ENCODE peak calls at places on chromosomes 13 and 19, in nine cellular contexts. X is Peyer's patch; E is DND-41; J is ascending aorta; F is cardiac muscle cell; R is right cardiac atrium; M is psoas muscle; Z is CD4-positive, CD25-positive, alpha-beta regulatory T cell; Y is pancreas. A is an unnamed sample. For H3K4me1, the result is how much of the 10 kb centered on the place peaks cover.

GRCh38 chr19:35166100-35167063 is 11.8 kb downstream of the FXYD5 start:
- DNase-seq in X (peak), E (no peak), J (no peak), F (no peak), R (no peak), M (no peak), Z (no peak), Y (no peak), A (no peak)

GRCh38 chr19:21947775-21948174 is 63.0 kb downstream of the ZNF208 start:
- DNase-seq in X (no peak), E (peak), J (no peak), F (peak), R (no peak), M (no peak), Z (no peak), Y (no peak), A (no peak)

GRCh38 chr19:4971424-4971793 is 2.5 kb downstream of the KDM4B start:
- DNase-seq in X (peak), E (peak), J (no peak), F (peak), R (no peak), M (no peak), Z (no peak), Y (peak), A (peak)

GRCh38 chr13:49419292-49419691 is 24.6 kb downstream of the CAB39L start:
- DNase-seq in X (no peak), E (no peak), J (no peak), F (no peak), R (no peak), M (no peak), Z (no peak), Y (no peak), A (peak)

GRCh38 chr13:40221460-40222201 is 444.8 kb downstream of the FOXO1 start:
- DNase-seq in X (peak), E (peak), J (no peak), F (peak), R (no peak), M (no peak), Z (peak), Y (no peak), A (no peak)

GRCh38 chr19:39996218-39996810 is 546 bp upstream of the ZNF546 start:
- DNase-seq in X (peak), E (peak), J (no peak), F (peak), R (no peak), M (no peak), Z (peak), Y (no peak), A (no peak)

GRCh38 chr19:2983351-2984195 is 6.2 kb downstream of the TLE6 start:
- DNase-seq in X (peak), E (no peak), J (peak), F (peak), R (peak), M (peak), Z (no peak), Y (peak), A (peak)

GRCh38 chr13:101579291-101579802 is 126.9 kb downstream of the ITGBL1 start:
- DNase-seq in X (no peak), E (no peak), J (no peak), F (peak), R (no peak), M (no peak), Z (no peak), Y (no peak), A (no peak)

GRCh38 chr19:7869910-7870511 is 4.2 kb downstream of the PRR36 start:
- DNase-seq in X (peak), E (peak), J (no peak), F (no peak), R (peak), M (peak), Z (peak), Y (peak), A (peak)

GRCh38 chr19:29837448-29837961 is 25.7 kb downstream of the CCNE1 start:
- DNase-seq in X (no peak), E (no peak), J (no peak), F (no peak), R (no peak), M (no peak), Z (no peak), Y (no peak), A (no peak)

GRCh38 chr13:32246468-32246867 is 68.7 kb downstream of the ZAR1L start:
- DNase-seq in X (peak), E (peak), J (no peak), F (peak), R (peak), M (peak), Z (peak), Y (peak), A (peak)

GRCh38 chr19:7468840-7469239 is 20.0 kb downstream of the PEX11G start:
- DNase-seq in X (no peak), E (no peak), J (no peak), F (no peak), R (no peak), M (no peak), Z (no peak), Y (no peak), A (no peak)

GRCh38 chr19:35397064-35397463 is 26.2 kb downstream of the GPR42 start:
- DNase-seq in X (no peak), E (no peak), J (no peak), F (no peak), R (no peak), M (no peak), Z (no peak), Y (no peak), A (no peak)

GRCh38 chr13:73171242-73171641 is 112.4 kb downstream of the KLF5 start:
- DNase-seq in X (peak), E (no peak), J (no peak), F (no peak), R (no peak), M (no peak), Z (no peak), Y (no peak), A (no peak)

GRCh38 chr13:33125821-33126570 is 109.8 kb downstream of the KL start:
- DNase-seq in X (peak), E (no peak), J (no peak), F (peak), R (peak), M (peak), Z (no peak), Y (peak), A (peak)

GRCh38 chr13:113647351-113648217 is 10.4 kb downstream of the ATP4B start:
- DNase-seq in X (peak), E (no peak), J (peak), F (peak), R (peak), M (peak), Z (no peak), Y (peak), A (peak)

GRCh38 chr13:49645451-49645850 is 17.1 kb downstream of the ARL11 start:
- DNase-seq in X (no peak), E (no peak), J (no peak), F (no peak), R (no peak), M (no peak), Z (no peak), Y (no peak), A (no peak)

GRCh38 chr19:35521124-35521743 is 6.9 kb downstream of the SBSN start:
- DNase-seq in X (no peak), E (no peak), J (no peak), F (no peak), R (no peak), M (no peak), Z (no peak), Y (no peak), A (no peak)

GRCh38 chr13:40123962-40124647 is 468.6 kb downstream of the COG6 start:
- DNase-seq in X (no peak), E (no peak), J (no peak), F (no peak), R (no peak), M (no peak), Z (no peak), Y (no peak), A (no peak)

GRCh38 chr19:1151037-1151716 is 22.9 kb downstream of the SBNO2 start:
- DNase-seq in X (no peak), E (no peak), J (no peak), F (no peak), R (no peak), M (no peak), Z (no peak), Y (no peak), A (no peak)
- H3K27ac ChIP-seq in X (no peak), E (no peak), J (peak), F (no peak), R (no peak), M (peak), Z (no peak), Y (peak), A (peak)

DNA sequence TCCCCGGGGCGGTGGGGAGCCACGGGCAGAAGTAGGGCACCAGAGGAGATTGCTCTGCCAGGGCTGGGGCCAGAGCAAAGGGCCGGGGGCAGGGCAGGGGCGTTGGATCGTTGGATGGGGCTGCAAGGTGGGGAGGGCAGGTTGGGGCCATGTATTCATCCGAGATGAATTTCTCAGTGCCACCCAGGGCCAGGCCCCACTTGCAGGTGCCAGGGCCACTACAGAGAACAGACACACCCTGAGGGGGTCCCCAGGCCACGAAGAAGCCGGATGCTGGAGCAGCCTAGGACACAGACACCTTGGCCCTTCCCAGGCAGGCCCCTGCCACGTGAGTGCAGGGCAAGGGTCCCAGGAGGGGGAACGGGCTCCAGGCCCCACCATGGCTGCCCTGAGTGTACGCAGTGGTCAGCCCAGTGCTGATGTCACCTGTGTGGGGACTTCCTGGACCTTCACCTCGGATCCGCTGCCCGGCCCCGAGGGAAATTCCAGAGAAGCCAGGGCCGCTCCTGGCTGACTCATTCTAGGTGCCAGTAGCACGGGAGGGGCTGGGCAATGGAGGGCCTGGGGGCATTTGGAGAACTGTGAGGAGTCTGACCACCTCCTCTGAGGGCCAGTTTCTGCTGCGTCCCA is 9.6 kb upstream of the SBNO2 start:
- DNase-seq in X (peak), E (no peak), J (no peak), F (no peak), R (no peak), M (no peak), Z (no peak), Y (no peak), A (peak)
- H3K4me1 ChIP-seq in X (under half), E (under half), J (under half), F (under half), R (under half), M (under half), Z (under half), Y (under half), A (under half)

GRCh38 chr19:57935731-57936130 is 529 bp upstream of the ZNF418 start:
- DNase-seq in X (no peak), E (no peak), J (no peak), F (no peak), R (no peak), M (no peak), Z (no peak), Y (no peak), A (no peak)
- H3K4me3 ChIP-seq in X (peak), E (no peak), J (no peak), F (no peak), R (no peak), M (peak), Z (no peak), Y (no peak), A (no peak)

DNA sequence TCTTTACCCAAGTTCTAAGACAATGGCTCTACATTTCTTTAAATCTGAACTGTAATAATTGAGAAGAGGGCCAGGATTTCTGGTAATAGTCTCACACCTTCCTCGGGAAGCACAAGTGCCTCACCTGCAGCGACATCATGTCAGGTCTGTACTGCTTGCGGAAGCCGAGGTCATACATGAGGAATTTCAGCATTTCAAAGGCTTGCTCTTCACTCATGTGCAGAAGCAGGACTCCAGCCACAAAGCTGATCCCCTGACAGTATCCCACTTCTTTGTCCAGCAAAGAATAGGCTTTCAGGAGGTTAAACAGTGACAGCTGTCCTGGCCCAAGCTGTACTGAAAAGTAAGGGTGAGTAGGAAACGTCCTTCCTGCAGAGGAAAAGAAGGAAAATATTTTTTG is 182.8 kb downstream of the TBC1D4 start:
- DNase-seq in X (no peak), E (no peak), J (no peak), F (no peak), R (no peak), M (no peak), Z (no peak), Y (no peak), A (no peak)
- H3K27ac ChIP-seq in X (no peak), E (no peak), J (no peak), F (no peak), R (no peak), M (no peak), Z (peak), Y (no peak), A (no peak)

DNA sequence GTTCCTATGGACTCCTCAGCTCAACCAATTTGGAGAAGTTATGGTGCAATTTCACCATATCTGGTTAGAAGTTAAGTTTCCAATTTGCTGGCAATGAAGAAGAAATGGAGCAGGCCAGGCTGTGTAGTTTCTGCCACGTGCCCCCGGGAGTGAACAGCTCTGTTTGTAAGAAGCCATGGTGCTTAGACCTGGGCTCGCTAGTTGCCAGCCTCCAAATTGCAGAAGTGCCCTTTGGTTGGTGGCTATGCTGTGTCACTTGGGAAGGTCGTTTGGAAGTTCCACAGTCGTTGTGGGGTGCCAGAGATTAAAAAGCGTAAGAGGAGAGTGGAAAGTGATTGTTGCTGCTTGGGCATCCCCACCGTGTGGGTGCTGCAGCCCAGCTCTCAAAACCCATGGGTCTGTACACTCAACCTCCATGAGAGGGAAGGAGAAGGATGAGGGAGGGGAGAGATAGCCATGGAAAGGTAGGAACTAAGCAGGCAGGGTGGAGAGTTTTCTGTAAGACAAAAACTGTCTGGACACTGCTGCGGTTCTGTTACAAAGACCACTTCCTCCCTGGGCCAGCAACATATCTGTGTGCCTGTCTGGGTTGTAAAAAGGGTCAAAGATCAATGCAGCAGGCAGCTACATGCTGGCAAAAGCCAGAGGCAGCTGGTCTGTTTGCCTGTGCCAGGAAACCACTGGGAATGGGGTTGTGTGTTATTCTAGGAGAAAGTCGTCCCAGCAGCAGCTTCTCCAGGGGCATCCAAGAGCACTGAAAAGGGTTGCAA is 10.8 kb downstream of the ALOX5AP start:
- DNase-seq in X (peak), E (no peak), J (no peak), F (peak), R (no peak), M (no peak), Z (no peak), Y (peak), A (no peak)
- H3K4me1 ChIP-seq in X (under half), E (under half), J (under half), F (under half), R (under half), M (under half), Z (under half), Y (under half), A (under half)

GRCh38 chr13:44764334-44764733 is 188.2 kb upstream of the TSC22D1 start:
- DNase-seq in X (peak), E (no peak), J (no peak), F (peak), R (no peak), M (no peak), Z (no peak), Y (peak), A (peak)
- H3K4me3 ChIP-seq in X (no peak), E (no peak), J (no peak), F (no peak), R (no peak), M (no peak), Z (no peak), Y (no peak), A (no peak)

A was measured in adrenal gland.